ENCODE peak calls at places on chromosomes 12 and 14, in seven cellular contexts. One of them, this sample, is unnamed.

GRCh38 chr14:50396636-50397460 is at the start of gene CDKL1:
- DNase-seq in NCI-H2029: peak; percentile 38
- DNase-seq in activated T-helper 1 cell treated with anti-CD3 and anti-CD28 coated beads, Interleukin-12 subunit alpha, Interleukin-12 subunit beta, Interleukin-2, Interleukin-4 antibody, amounts not matched to agents 30 ng/mL and 10 ng/mL and 1 ng/mL, durations not matched to agents 14 hours and 24 hours and 36 hours: peak; percentile 22
- DNase-seq in effector CD4-positive, alpha-beta T cell: peak; percentile 10
- DNase-seq in caudate nucleus: peak; percentile 63
- DNase-seq in testis: peak; percentile 62
- DNase-seq in AG20443: peak; percentile 89
- DNase-seq in this sample: peak; percentile 49

GRCh38 chr14:64246688-64247087 is 47.5 kb downstream of the ESR2 start:
- DNase-seq in NCI-H2029: no peak
- DNase-seq in activated T-helper 1 cell treated with anti-CD3 and anti-CD28 coated beads, Interleukin-12 subunit alpha, Interleukin-12 subunit beta, Interleukin-2, Interleukin-4 antibody, amounts not matched to agents 30 ng/mL and 10 ng/mL and 1 ng/mL, durations not matched to agents 14 hours and 24 hours and 36 hours: no peak
- DNase-seq in effector CD4-positive, alpha-beta T cell: no peak
- DNase-seq in caudate nucleus: no peak
- DNase-seq in testis: no peak
- DNase-seq in AG20443: no peak
- DNase-seq in this sample: no peak

GRCh38 chr12:123071401-123072304 is 79.2 kb downstream of the PITPNM2 start:
- DNase-seq in NCI-H2029: no peak
- DNase-seq in activated T-helper 1 cell treated with anti-CD3 and anti-CD28 coated beads, Interleukin-12 subunit alpha, Interleukin-12 subunit beta, Interleukin-2, Interleukin-4 antibody, amounts not matched to agents 30 ng/mL and 10 ng/mL and 1 ng/mL, durations not matched to agents 14 hours and 24 hours and 36 hours: no peak
- DNase-seq in effector CD4-positive, alpha-beta T cell: no peak
- DNase-seq in caudate nucleus: no peak
- DNase-seq in testis: peak; percentile 85
- DNase-seq in AG20443: peak; percentile 40
- DNase-seq in this sample: no peak

GRCh38 chr12:102120886-102121285 is 903 bp downstream of the PARPBP start:
- DNase-seq in NCI-H2029: no peak
- DNase-seq in activated T-helper 1 cell treated with anti-CD3 and anti-CD28 coated beads, Interleukin-12 subunit alpha, Interleukin-12 subunit beta, Interleukin-2, Interleukin-4 antibody, amounts not matched to agents 30 ng/mL and 10 ng/mL and 1 ng/mL, durations not matched to agents 14 hours and 24 hours and 36 hours: no peak
- DNase-seq in effector CD4-positive, alpha-beta T cell: no peak
- DNase-seq in caudate nucleus: no peak
- DNase-seq in testis: no peak
- DNase-seq in AG20443: peak; percentile 24
- DNase-seq in this sample: no peak

GRCh38 chr14:85529803-85530574 is at the start of gene FLRT2:
- DNase-seq in NCI-H2029: no peak
- DNase-seq in activated T-helper 1 cell treated with anti-CD3 and anti-CD28 coated beads, Interleukin-12 subunit alpha, Interleukin-12 subunit beta, Interleukin-2, Interleukin-4 antibody, amounts not matched to agents 30 ng/mL and 10 ng/mL and 1 ng/mL, durations not matched to agents 14 hours and 24 hours and 36 hours: no peak
- DNase-seq in effector CD4-positive, alpha-beta T cell: no peak
- DNase-seq in caudate nucleus: peak; percentile 62
- DNase-seq in testis: peak; percentile 81
- DNase-seq in AG20443: peak; percentile 56
- DNase-seq in this sample: no peak

GRCh38 chr14:53999061-53999488 is 42.5 kb upstream of the BMP4 start:
- DNase-seq in NCI-H2029: no peak
- DNase-seq in activated T-helper 1 cell treated with anti-CD3 and anti-CD28 coated beads, Interleukin-12 subunit alpha, Interleukin-12 subunit beta, Interleukin-2, Interleukin-4 antibody, amounts not matched to agents 30 ng/mL and 10 ng/mL and 1 ng/mL, durations not matched to agents 14 hours and 24 hours and 36 hours: no peak
- DNase-seq in effector CD4-positive, alpha-beta T cell: no peak
- DNase-seq in caudate nucleus: no peak
- DNase-seq in testis: no peak
- DNase-seq in AG20443: peak; percentile 61
- DNase-seq in this sample: no peak

GRCh38 chr12:14629832-14630688 is 62.4 kb upstream of the PLBD1 start:
- DNase-seq in NCI-H2029: peak; percentile 53
- DNase-seq in activated T-helper 1 cell treated with anti-CD3 and anti-CD28 coated beads, Interleukin-12 subunit alpha, Interleukin-12 subunit beta, Interleukin-2, Interleukin-4 antibody, amounts not matched to agents 30 ng/mL and 10 ng/mL and 1 ng/mL, durations not matched to agents 14 hours and 24 hours and 36 hours: peak; percentile 42
- DNase-seq in effector CD4-positive, alpha-beta T cell: peak; percentile 48
- DNase-seq in caudate nucleus: peak; percentile 25
- DNase-seq in testis: peak; percentile 86
- DNase-seq in AG20443: peak; percentile 84
- DNase-seq in this sample: peak; percentile 31

GRCh38 chr14:53758141-53758540 is 198.5 kb downstream of the BMP4 start:
- DNase-seq in NCI-H2029: no peak
- DNase-seq in activated T-helper 1 cell treated with anti-CD3 and anti-CD28 coated beads, Interleukin-12 subunit alpha, Interleukin-12 subunit beta, Interleukin-2, Interleukin-4 antibody, amounts not matched to agents 30 ng/mL and 10 ng/mL and 1 ng/mL, durations not matched to agents 14 hours and 24 hours and 36 hours: no peak
- DNase-seq in effector CD4-positive, alpha-beta T cell: no peak
- DNase-seq in caudate nucleus: no peak
- DNase-seq in testis: no peak
- DNase-seq in AG20443: no peak
- DNase-seq in this sample: no peak

GRCh38 chr12:24228371-24228770 is 278.9 kb upstream of the SOX5 start:
- DNase-seq in NCI-H2029: no peak
- DNase-seq in activated T-helper 1 cell treated with anti-CD3 and anti-CD28 coated beads, Interleukin-12 subunit alpha, Interleukin-12 subunit beta, Interleukin-2, Interleukin-4 antibody, amounts not matched to agents 30 ng/mL and 10 ng/mL and 1 ng/mL, durations not matched to agents 14 hours and 24 hours and 36 hours: no peak
- DNase-seq in effector CD4-positive, alpha-beta T cell: no peak
- DNase-seq in caudate nucleus: no peak
- DNase-seq in testis: no peak
- DNase-seq in AG20443: no peak
- DNase-seq in this sample: no peak

GRCh38 chr12:23139026-23139425 is 514.1 kb downstream of the ETNK1 start:
- DNase-seq in NCI-H2029: no peak
- DNase-seq in activated T-helper 1 cell treated with anti-CD3 and anti-CD28 coated beads, Interleukin-12 subunit alpha, Interleukin-12 subunit beta, Interleukin-2, Interleukin-4 antibody, amounts not matched to agents 30 ng/mL and 10 ng/mL and 1 ng/mL, durations not matched to agents 14 hours and 24 hours and 36 hours: no peak
- DNase-seq in effector CD4-positive, alpha-beta T cell: no peak
- DNase-seq in caudate nucleus: no peak
- DNase-seq in testis: no peak
- DNase-seq in AG20443: no peak
- DNase-seq in this sample: no peak

GRCh38 chr12:2283480-2283879 is 230.7 kb downstream of the CACNA1C start:
- DNase-seq in NCI-H2029: no peak
- DNase-seq in activated T-helper 1 cell treated with anti-CD3 and anti-CD28 coated beads, Interleukin-12 subunit alpha, Interleukin-12 subunit beta, Interleukin-2, Interleukin-4 antibody, amounts not matched to agents 30 ng/mL and 10 ng/mL and 1 ng/mL, durations not matched to agents 14 hours and 24 hours and 36 hours: no peak
- DNase-seq in effector CD4-positive, alpha-beta T cell: no peak
- DNase-seq in caudate nucleus: no peak
- DNase-seq in testis: no peak
- DNase-seq in AG20443: no peak
- DNase-seq in this sample: no peak

GRCh38 chr12:104460973-104461693 is 4.4 kb downstream of the CHST11 start:
- DNase-seq in NCI-H2029: no peak
- DNase-seq in activated T-helper 1 cell treated with anti-CD3 and anti-CD28 coated beads, Interleukin-12 subunit alpha, Interleukin-12 subunit beta, Interleukin-2, Interleukin-4 antibody, amounts not matched to agents 30 ng/mL and 10 ng/mL and 1 ng/mL, durations not matched to agents 14 hours and 24 hours and 36 hours: no peak
- DNase-seq in effector CD4-positive, alpha-beta T cell: no peak
- DNase-seq in caudate nucleus: no peak
- DNase-seq in testis: no peak
- DNase-seq in AG20443: no peak
- DNase-seq in this sample: no peak

GRCh38 chr14:95156765-95157194 is 549 bp downstream of the DICER1 start:
- DNase-seq in NCI-H2029: no peak
- DNase-seq in activated T-helper 1 cell treated with anti-CD3 and anti-CD28 coated beads, Interleukin-12 subunit alpha, Interleukin-12 subunit beta, Interleukin-2, Interleukin-4 antibody, amounts not matched to agents 30 ng/mL and 10 ng/mL and 1 ng/mL, durations not matched to agents 14 hours and 24 hours and 36 hours: peak; percentile 32
- DNase-seq in effector CD4-positive, alpha-beta T cell: peak; percentile 15
- DNase-seq in caudate nucleus: peak; percentile 68
- DNase-seq in testis: peak; percentile 50
- DNase-seq in AG20443: peak; percentile 73
- DNase-seq in this sample: no peak

GRCh38 chr12:95577820-95578219 is 26.5 kb upstream of the USP44 start:
- DNase-seq in NCI-H2029: no peak
- DNase-seq in activated T-helper 1 cell treated with anti-CD3 and anti-CD28 coated beads, Interleukin-12 subunit alpha, Interleukin-12 subunit beta, Interleukin-2, Interleukin-4 antibody, amounts not matched to agents 30 ng/mL and 10 ng/mL and 1 ng/mL, durations not matched to agents 14 hours and 24 hours and 36 hours: no peak
- DNase-seq in effector CD4-positive, alpha-beta T cell: no peak
- DNase-seq in caudate nucleus: no peak
- DNase-seq in testis: no peak
- DNase-seq in AG20443: no peak
- DNase-seq in this sample: no peak

GRCh38 chr12:9342614-9343353 is 134.6 kb upstream of the PZP start:
- DNase-seq in NCI-H2029: no peak
- DNase-seq in activated T-helper 1 cell treated with anti-CD3 and anti-CD28 coated beads, Interleukin-12 subunit alpha, Interleukin-12 subunit beta, Interleukin-2, Interleukin-4 antibody, amounts not matched to agents 30 ng/mL and 10 ng/mL and 1 ng/mL, durations not matched to agents 14 hours and 24 hours and 36 hours: no peak
- DNase-seq in effector CD4-positive, alpha-beta T cell: no peak
- DNase-seq in caudate nucleus: no peak
- DNase-seq in testis: no peak
- DNase-seq in AG20443: no peak
- DNase-seq in this sample: no peak

GRCh38 chr12:82415402-82415801 is 57.1 kb downstream of the METTL25 start:
- DNase-seq in NCI-H2029: no peak
- DNase-seq in activated T-helper 1 cell treated with anti-CD3 and anti-CD28 coated beads, Interleukin-12 subunit alpha, Interleukin-12 subunit beta, Interleukin-2, Interleukin-4 antibody, amounts not matched to agents 30 ng/mL and 10 ng/mL and 1 ng/mL, durations not matched to agents 14 hours and 24 hours and 36 hours: no peak
- DNase-seq in effector CD4-positive, alpha-beta T cell: no peak
- DNase-seq in caudate nucleus: no peak
- DNase-seq in testis: no peak
- DNase-seq in AG20443: no peak
- DNase-seq in this sample: no peak

GRCh38 chr12:52836491-52837175 is 2.5 kb upstream of the KRT79 start:
- DNase-seq in NCI-H2029: no peak
- DNase-seq in activated T-helper 1 cell treated with anti-CD3 and anti-CD28 coated beads, Interleukin-12 subunit alpha, Interleukin-12 subunit beta, Interleukin-2, Interleukin-4 antibody, amounts not matched to agents 30 ng/mL and 10 ng/mL and 1 ng/mL, durations not matched to agents 14 hours and 24 hours and 36 hours: no peak
- DNase-seq in effector CD4-positive, alpha-beta T cell: no peak
- DNase-seq in caudate nucleus: no peak
- DNase-seq in testis: no peak
- DNase-seq in AG20443: no peak
- DNase-seq in this sample: no peak

GRCh38 chr14:91415794-91416743 is 1.6 kb downstream of the CCDC88C start:
- DNase-seq in NCI-H2029: no peak
- DNase-seq in activated T-helper 1 cell treated with anti-CD3 and anti-CD28 coated beads, Interleukin-12 subunit alpha, Interleukin-12 subunit beta, Interleukin-2, Interleukin-4 antibody, amounts not matched to agents 30 ng/mL and 10 ng/mL and 1 ng/mL, durations not matched to agents 14 hours and 24 hours and 36 hours: peak; percentile 69
- DNase-seq in effector CD4-positive, alpha-beta T cell: peak; percentile 63
- DNase-seq in caudate nucleus: peak; percentile 45
- DNase-seq in testis: no peak
- DNase-seq in AG20443: no peak
- DNase-seq in this sample: peak; percentile 40